ENCODE peak calls at places on chromosome 11, in ten cellular contexts. D is cardiac fibroblast, R is brain microvascular endothelial cell, F is H9, C is spleen, N is choroid plexus epithelial cell, V is cardiac muscle cell, M is kidney epithelial cell, L is bronchial epithelial cell, A is GM12865. B is an unnamed sample.

GRCh38 chr11:128536521-128536920 is 50.8 kb downstream of the ETS1 start:
- DNase-seq in D (no peak), R (no peak), F (no peak), C (no peak), N (no peak), V (no peak), M (no peak), L (no peak), A (no peak), B (no peak)

GRCh38 chr11:92457250-92457649 is 232.6 kb downstream of the FAT3 start:
- DNase-seq in D (peak), R (peak), F (no peak), C (no peak), N (peak), V (no peak), M (no peak), L (peak), A (no peak), B (no peak)

GRCh38 chr11:95228081-95228859 is 2.7 kb downstream of the SESN3 start:
- DNase-seq in D (peak), R (no peak), F (no peak), C (no peak), N (peak), V (no peak), M (no peak), L (peak), A (no peak), B (no peak)

GRCh38 chr11:116984589-116984988 is 113.6 kb downstream of the SIK3 start:
- DNase-seq in D (peak), R (peak), F (no peak), C (no peak), N (peak), V (no peak), M (no peak), L (peak), A (no peak), B (no peak)

GRCh38 chr11:32440372-32440888 is 5.1 kb upstream of the WT1 start:
- DNase-seq in D (no peak), R (no peak), F (no peak), C (no peak), N (no peak), V (no peak), M (no peak), L (no peak), A (no peak), B (no peak)

GRCh38 chr11:95419915-95420314 is 188.9 kb upstream of the SESN3 start:
- DNase-seq in D (peak), R (peak), F (no peak), C (no peak), N (peak), V (no peak), M (peak), L (peak), A (no peak), B (no peak)

GRCh38 chr11:120122921-120123683 is 14.8 kb downstream of the TRIM29 start:
- DNase-seq in D (no peak), R (no peak), F (no peak), C (no peak), N (no peak), V (no peak), M (no peak), L (peak), A (no peak), B (no peak)

GRCh38 chr11:134560566-134561347 is 148.7 kb upstream of the B3GAT1 start:
- DNase-seq in D (no peak), R (no peak), F (no peak), C (peak), N (no peak), V (peak), M (no peak), L (no peak), A (no peak), B (peak)

GRCh38 chr11:116073854-116074837 is 569.9 kb upstream of the CADM1 start:
- DNase-seq in D (peak), R (no peak), F (no peak), C (no peak), N (peak), V (peak), M (peak), L (peak), A (peak), B (no peak)

GRCh38 chr11:126267650-126268049 is 1.0 kb downstream of the SRPRA start:
- DNase-seq in D (no peak), R (no peak), F (no peak), C (no peak), N (peak), V (no peak), M (no peak), L (no peak), A (no peak), B (no peak)

GRCh38 chr11:9014826-9015225 is 11.0 kb upstream of the NRIP3 start:
- DNase-seq in D (no peak), R (no peak), F (no peak), C (no peak), N (no peak), V (no peak), M (no peak), L (no peak), A (no peak), B (no peak)
- TF ChIP-seq CTCF in D (no peak), R (no peak), F (no peak), C (no peak), N (no peak), V (no peak), M (no peak), L (no peak), A (no peak), B (no peak)

GRCh38 chr11:69721745-69722144 is 17.9 kb upstream of the FGF19 start:
- DNase-seq in D (no peak), R (no peak), F (no peak), C (no peak), N (no peak), V (no peak), M (no peak), L (no peak), A (no peak), B (no peak)
- TF ChIP-seq CTCF in D (no peak), R (peak), F (peak), C (no peak), N (peak), V (peak), M (peak), L (peak), A (no peak), B (no peak)

DNA sequence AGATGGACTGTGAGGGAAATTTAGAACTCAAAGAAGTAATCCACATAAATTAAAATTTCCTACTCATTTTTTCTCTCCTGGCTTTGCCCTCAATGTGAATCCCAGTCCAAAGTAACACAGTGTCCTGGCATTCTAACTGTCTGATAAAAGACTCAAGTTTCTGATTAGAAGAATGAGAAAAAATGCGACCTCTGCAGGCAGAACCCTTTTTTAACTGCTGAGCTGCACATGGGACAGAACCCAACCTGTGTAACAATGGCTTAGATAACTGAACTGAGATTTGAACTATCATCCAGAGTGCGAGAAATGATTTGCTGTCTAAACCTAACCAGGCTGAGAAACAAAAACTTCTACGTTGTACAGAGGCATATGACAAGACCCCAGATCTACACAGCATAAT is 385.6 kb upstream of the LRRC4C start:
- DNase-seq in D (no peak), R (no peak), F (no peak), C (no peak), N (no peak), V (no peak), M (no peak), L (no peak), A (no peak), B (no peak)
- TF ChIP-seq CTCF in D (no peak), R (no peak), F (peak), C (no peak), N (no peak), V (no peak), M (no peak), L (no peak), A (no peak), B (no peak)

DNA sequence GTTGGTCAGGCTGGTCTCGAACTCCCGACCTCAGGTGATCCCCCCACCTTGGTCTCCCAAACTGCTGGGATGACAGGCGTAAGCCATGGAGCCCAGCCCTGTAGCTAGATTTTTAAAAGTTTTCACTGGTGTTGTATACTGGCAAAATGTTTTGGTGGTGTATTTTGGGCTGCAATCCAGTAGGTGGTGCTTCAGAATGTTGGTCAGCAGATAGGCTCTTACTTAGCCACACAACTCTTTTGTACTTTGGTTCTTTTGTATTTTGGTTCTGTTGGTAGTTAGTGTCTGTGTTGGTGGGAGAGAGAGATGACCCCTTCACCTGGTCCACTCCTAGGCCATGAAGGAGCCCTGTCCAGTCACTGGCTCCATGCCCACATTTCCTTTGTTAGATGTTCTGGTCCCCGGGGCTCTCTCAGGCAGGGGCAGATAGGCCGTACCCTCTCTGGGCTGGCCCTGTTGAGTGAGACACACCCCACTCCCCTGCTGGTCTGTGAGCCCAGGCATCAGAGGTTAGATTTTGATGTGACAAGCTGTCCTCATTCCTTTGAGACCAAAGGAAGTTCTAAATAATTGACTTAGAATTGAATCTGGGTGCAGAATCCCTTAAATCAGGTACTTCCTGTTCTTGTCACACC is 123.8 kb downstream of the DDX10 start:
- DNase-seq in D (peak), R (peak), F (peak), C (no peak), N (peak), V (peak), M (no peak), L (peak), A (peak), B (no peak)
- TF ChIP-seq CTCF in D (peak), R (peak), F (peak), C (peak), N (peak), V (peak), M (peak), L (peak), A (peak), B (peak)

GRCh38 chr11:12402691-12403120 is 25.3 kb downstream of the PARVA start:
- DNase-seq in D (no peak), R (no peak), F (no peak), C (no peak), N (peak), V (no peak), M (no peak), L (no peak), A (no peak), B (no peak)
- TF ChIP-seq CTCF in D (no peak), R (no peak), F (no peak), C (no peak), N (no peak), V (no peak), M (no peak), L (no peak), A (no peak), B (no peak)

DNA sequence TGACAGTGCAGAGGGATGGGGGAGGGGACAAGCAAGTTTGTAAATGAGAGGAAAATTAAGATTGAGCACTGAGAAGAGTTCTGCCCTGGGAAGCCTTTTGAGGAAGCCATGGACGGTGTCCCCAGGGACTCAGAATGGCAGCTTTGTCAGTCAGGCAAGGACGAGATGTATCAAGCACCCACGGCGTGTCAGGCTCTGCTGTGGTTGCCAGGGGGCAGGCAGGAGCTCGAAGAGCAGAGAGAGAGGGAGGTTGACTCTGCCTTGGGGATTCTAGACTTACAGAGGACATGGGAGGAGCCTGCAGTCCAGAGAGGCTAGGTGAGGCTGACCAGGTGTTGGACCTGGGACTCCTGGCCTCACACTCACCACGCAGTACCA is 29.1 kb upstream of the SYT7 start:
- DNase-seq in D (no peak), R (no peak), F (peak), C (no peak), N (no peak), V (peak), M (no peak), L (peak), A (no peak), B (no peak)
- TF ChIP-seq CTCF in D (peak), R (peak), F (peak), C (no peak), N (peak), V (peak), M (peak), L (peak), A (no peak), B (no peak)

GRCh38 chr11:45411221-45411946 is 125.2 kb upstream of the SYT13 start:
- DNase-seq in D (no peak), R (peak), F (peak), C (no peak), N (peak), V (no peak), M (no peak), L (no peak), A (no peak), B (no peak)

GRCh38 chr11:45410391-45411215 is 124.5 kb upstream of the SYT13 start:
- DNase-seq in D (no peak), R (no peak), F (peak), C (no peak), N (no peak), V (no peak), M (no peak), L (no peak), A (no peak), B (no peak)

GRCh38 chr11:45412521-45412920 is 126.4 kb upstream of the SYT13 start:
- DNase-seq in D (no peak), R (no peak), F (no peak), C (no peak), N (no peak), V (no peak), M (no peak), L (no peak), A (no peak), B (peak)

GRCh38 chr11:45413156-45413833 is 127.2 kb upstream of the SYT13 start:
- DNase-seq in D (peak), R (no peak), F (no peak), C (no peak), N (no peak), V (no peak), M (no peak), L (no peak), A (no peak), B (no peak)

GRCh38 chr11:45412033-45412432 is 125.9 kb upstream of the SYT13 start:
- DNase-seq in D (no peak), R (no peak), F (peak), C (no peak), N (no peak), V (no peak), M (no peak), L (no peak), A (no peak), B (peak)
- TF ChIP-seq CTCF in D (no peak), R (no peak), F (no peak), C (no peak), N (no peak), V (no peak), M (no peak), L (no peak), A (no peak), B (no peak)

GRCh38 chr11:35163707-35164496 is 24.9 kb downstream of the CD44 start:
- DNase-seq in D (no peak), R (peak), F (no peak), C (no peak), N (peak), V (no peak), M (no peak), L (no peak), A (peak), B (no peak)
- TF ChIP-seq CTCF in D (peak), R (peak), F (peak), C (peak), N (peak), V (peak), M (peak), L (peak), A (peak), B (peak)

GRCh38 chr11:102518296-102519094 is 12.1 kb downstream of the MMP7 start:
- DNase-seq in D (no peak), R (no peak), F (no peak), C (no peak), N (no peak), V (no peak), M (no peak), L (peak), A (peak), B (no peak)
- TF ChIP-seq CTCF in D (peak), R (no peak), F (peak), C (no peak), N (peak), V (no peak), M (peak), L (peak), A (peak), B (no peak)